ENCODE peak calls at places on chromosome 12, in ten cellular contexts. V is astrocyte of the cerebellum, Y is AG04450, W is PC-9, H is cardiac muscle cell, R is mucosa of descending colon, S is mammary epithelial cell, B is astrocyte of the spinal cord, K is left ventricle myocardium inferior, L is HCT116. Q is an unnamed sample.

GRCh38 chr12:26833692-26834168 is 736 bp upstream of the ITPR2 start:
- DNase-seq in R (peak; percentile 67), H (peak; percentile 69), W (peak; percentile 62), L (no peak), K (no peak), V (no peak), S (peak; percentile 25), Y (no peak), B (peak; percentile 27), Q (no peak)

GRCh38 chr12:75816892-75817291 is 214.7 kb downstream of the PHLDA1 start:
- DNase-seq in V (no peak), W (peak; percentile 71), K (no peak), L (peak; percentile 58), S (peak; percentile 76), B (peak; percentile 60), R (no peak), H (peak; percentile 59), Y (no peak), Q (no peak)

GRCh38 chr12:29317556-29318363 is 63.2 kb downstream of the ERGIC2 start:
- DNase-seq in K (peak; percentile 38), H (peak; percentile 63), L (peak; percentile 54), W (peak; percentile 79), S (peak; percentile 52), B (peak; percentile 36), R (peak; percentile 31), Y (no peak), V (peak; percentile 18), Q (no peak)

GRCh38 chr12:7369274-7369729 is 65.4 kb downstream of the ACSM4 start:
- DNase-seq in L (peak; percentile 81), V (no peak), Y (no peak), K (peak; percentile 48), W (peak; percentile 72), B (no peak), S (peak; percentile 40), H (peak; percentile 19), R (no peak), Q (no peak)

GRCh38 chr12:106251636-106252035 is 3.8 kb upstream of the CKAP4 start:
- DNase-seq in R (no peak), H (peak; percentile 13), B (no peak), K (no peak), W (no peak), Y (no peak), L (no peak), V (no peak), S (no peak), Q (no peak)

GRCh38 chr12:32418221-32418620 is 18.9 kb downstream of the FGD4 start:
- DNase-seq in L (no peak), H (no peak), W (no peak), S (no peak), Y (no peak), V (no peak), K (no peak), B (no peak), R (no peak), Q (no peak)

GRCh38 chr12:93860659-93861373 is 183.6 kb downstream of the CRADD start:
- DNase-seq in L (no peak), H (no peak), S (peak; percentile 41), R (no peak), W (no peak), B (peak; percentile 21), Y (no peak), K (no peak), V (no peak), Q (no peak)

GRCh38 chr12:64387201-64387816 is 3.2 kb downstream of the C12orf56 start:
- DNase-seq in B (no peak), S (peak; percentile 29), K (no peak), W (peak; percentile 47), L (no peak), Y (no peak), R (no peak), H (no peak), V (no peak), Q (no peak)

GRCh38 chr12:99977550-99977949 is 7.2 kb downstream of the ANKS1B start:
- DNase-seq in L (no peak), Y (no peak), W (no peak), V (no peak), B (no peak), R (no peak), H (no peak), K (no peak), S (no peak), Q (no peak)

GRCh38 chr12:76055393-76055792 is 23.8 kb upstream of the PHLDA1 start:
- DNase-seq in W (no peak), V (no peak), B (no peak), L (no peak), K (no peak), H (no peak), R (no peak), Y (no peak), S (no peak), Q (no peak)

GRCh38 chr12:76486011-76486410 is 73.6 kb downstream of the OSBPL8 start:
- DNase-seq in B (no peak), H (no peak), K (no peak), V (no peak), W (no peak), R (no peak), S (no peak), Y (no peak), L (no peak), Q (no peak)

DNA sequence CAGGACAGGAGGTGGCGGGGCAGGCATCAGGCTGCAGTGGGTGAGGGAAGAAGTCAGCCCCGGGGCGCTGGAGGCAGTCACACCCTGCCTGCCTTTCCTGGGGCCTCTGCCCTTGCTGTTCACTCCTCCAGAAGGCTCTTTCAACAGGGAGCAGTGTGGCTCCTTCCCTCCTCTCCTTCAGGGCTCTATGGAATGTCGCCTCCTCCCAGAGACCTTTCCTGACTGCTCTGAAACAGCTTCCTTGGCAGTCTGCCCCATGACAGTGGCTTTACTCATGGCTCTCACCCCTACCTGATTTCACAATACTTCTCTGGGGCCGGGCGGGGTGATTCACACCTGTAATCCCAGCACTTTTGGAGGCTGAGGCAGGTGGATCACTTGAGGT is 7.1 kb downstream of the RHOF start:
- DNase-seq in S (peak; percentile 99), L (peak; percentile 99), W (peak; percentile 98), B (peak; percentile 67), Y (peak; percentile 68), V (no peak), R (peak; percentile 65), K (no peak), H (peak; percentile 81), Q (no peak)
- TF ChIP-seq CTCF in S (peak; percentile 12), L (no peak), W (no peak), B (no peak), Y (peak; percentile 2), V (no peak), R (no peak), K (no peak), H (peak; percentile 8), Q (no peak)

DNA sequence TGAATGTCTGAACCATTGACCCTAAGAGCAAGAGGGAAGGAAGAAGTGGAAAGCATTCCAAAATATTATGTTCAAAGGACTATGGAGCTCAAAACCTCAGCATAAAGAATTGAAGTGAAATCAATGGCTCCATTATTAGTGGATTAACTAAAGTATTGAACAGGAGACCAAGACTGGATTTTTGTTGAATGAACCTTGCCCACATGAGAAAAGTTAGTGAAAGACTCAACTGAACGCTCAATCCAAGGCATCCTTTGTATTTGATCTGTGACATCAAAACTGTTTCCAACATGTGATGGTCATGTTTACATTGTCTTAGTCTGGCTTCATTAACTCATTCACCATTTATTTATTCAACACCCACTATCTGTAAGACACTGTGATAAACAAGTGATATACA is 161.0 kb downstream of the CNTN1 start:
- DNase-seq in H (no peak), W (no peak), K (no peak), R (no peak), B (no peak), S (no peak), V (no peak), L (no peak), Y (no peak), Q (no peak)
- H3K4me3 ChIP-seq in H (no peak overlapping the region), W (no peak overlapping the region), K (no peak overlapping the region), R (no peak overlapping the region), B (no peak overlapping the region), S (no peak overlapping the region), V (no peak overlapping the region), L (no peak overlapping the region), Y (no peak overlapping the region), Q (no peak overlapping the region)

GRCh38 chr12:40342010-40342409 is 117.2 kb downstream of the LRRK2 start:
- DNase-seq in H (no peak), L (no peak), R (no peak), S (no peak), V (no peak), K (no peak), B (no peak), W (no peak), Y (no peak), Q (no peak)

GRCh38 chr12:40338071-40338470 is 113.3 kb downstream of the LRRK2 start:
- DNase-seq in H (no peak), B (no peak), W (no peak), S (no peak), K (no peak), Y (no peak), R (no peak), V (no peak), L (no peak), Q (no peak)

GRCh38 chr12:40331886-40332285 is 107.1 kb downstream of the LRRK2 start:
- DNase-seq in V (no peak), W (no peak), S (peak; percentile 43), K (no peak), R (no peak), Y (no peak), H (no peak), B (no peak), L (no peak), Q (no peak)

DNA sequence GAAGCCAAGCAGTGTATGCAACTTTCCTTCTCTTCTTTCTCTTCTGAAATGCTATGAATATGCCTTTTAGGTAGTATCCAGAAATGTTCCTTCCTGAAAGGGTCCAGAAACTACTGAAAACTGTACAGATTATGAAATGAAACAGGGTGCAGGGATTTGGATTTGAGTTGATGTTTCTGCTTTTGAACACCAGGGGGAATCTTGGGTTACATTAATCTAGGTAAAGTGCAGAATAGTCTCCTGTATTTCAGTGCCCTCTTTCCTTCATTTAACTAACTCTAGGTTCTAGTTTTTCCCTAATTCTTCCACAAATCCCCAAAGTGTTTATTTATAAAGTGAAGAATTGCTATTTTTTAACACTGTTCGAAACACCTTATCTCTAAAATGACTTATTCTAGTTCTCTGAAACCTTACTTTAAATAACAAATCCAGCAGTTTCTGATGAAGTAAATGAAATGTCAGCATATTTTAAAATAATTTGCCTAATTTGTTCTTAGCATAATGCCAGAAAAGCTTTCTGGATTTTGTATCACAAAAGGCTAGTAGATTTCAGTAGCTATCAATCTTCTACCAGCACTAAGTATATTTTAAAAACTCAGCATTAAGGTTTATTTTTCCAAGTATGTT is 111.9 kb downstream of the LRRK2 start:
- DNase-seq in R (no peak), K (no peak), H (peak; percentile 21), S (no peak), L (no peak), W (no peak), V (no peak), B (peak; percentile 12), Y (no peak), Q (no peak)
- TF ChIP-seq CTCF in R (no peak), K (peak; percentile 52), H (peak; percentile 57), S (peak; percentile 63), L (peak; percentile 54), W (peak; percentile 74), V (peak; percentile 54), B (peak; percentile 56), Y (peak; percentile 51), Q (peak; percentile 3)

DNA sequence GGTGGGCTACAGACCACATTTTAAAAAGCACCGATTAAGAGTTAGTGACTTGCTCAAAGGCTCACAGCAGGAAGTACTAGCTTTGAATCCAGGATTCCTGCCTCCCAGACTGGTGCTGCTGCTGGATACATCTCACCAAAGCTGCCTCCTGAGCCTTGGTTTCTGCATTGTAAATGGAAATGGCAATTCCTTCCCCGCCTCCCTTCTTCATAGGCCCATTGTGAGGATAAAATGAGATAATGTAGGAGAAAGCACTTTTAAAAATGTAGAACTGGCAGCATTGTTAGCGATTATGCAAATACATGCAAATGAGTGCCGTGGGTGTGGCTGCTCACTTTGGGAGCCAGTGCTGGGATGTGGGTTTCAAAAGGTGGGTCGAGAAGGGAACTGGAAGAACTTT is 15.4 kb downstream of the PDE1B start:
- DNase-seq in Y (no peak), L (no peak), V (no peak), W (no peak), K (no peak), B (no peak), H (no peak), S (no peak), R (no peak), Q (no peak)
- H3K4me3 ChIP-seq in Y (no peak overlapping the region), L (no peak overlapping the region), V (no peak overlapping the region), W (no peak overlapping the region), K (no peak overlapping the region), B (no peak overlapping the region), H (no peak overlapping the region), S (no peak overlapping the region), R (no peak overlapping the region), Q (no peak overlapping the region)

Q was measured in AG04449.